ENCODE peak calls at places on chromosome 1, in five cellular contexts. Q is neuronal stem cell, Z is IMR-90, G is H1, R is trophoblast cell. H is an unnamed sample.

GRCh38 chr1:103496014-103496635 is 29.4 kb upstream of the RNPC3 start:
- DNase-seq in Z (peak; percentile 62), R (no peak), G (no peak), Q (no peak), H (no peak)

GRCh38 chr1:150535511-150536281 is 13.5 kb upstream of the ADAMTSL4 start:
- DNase-seq in Q (no peak), G (no peak), R (peak; percentile 99), Z (peak; percentile 60), H (peak; percentile 38)

GRCh38 chr1:44605904-44606615 is 68.2 kb downstream of the TMEM53 start:
- DNase-seq in G (no peak), Z (no peak), R (no peak), Q (no peak), H (no peak)

GRCh38 chr1:227894306-227894721 is 53.4 kb downstream of the WNT9A start:
- DNase-seq in G (peak; percentile 38), Z (no peak), R (no peak), Q (no peak), H (no peak)

GRCh38 chr1:241532864-241533263 is 686 bp downstream of the KMO start:
- DNase-seq in G (no peak), R (peak; percentile 9), Q (no peak), Z (no peak), H (no peak)

GRCh38 chr1:79859212-79859948 is 852.9 kb upstream of the ADGRL4 start:
- DNase-seq in G (no peak), Q (no peak), Z (peak; percentile 76), R (no peak), H (peak; percentile 54)

GRCh38 chr1:111976842-111977241 is 12.6 kb downstream of the KCND3 start:
- DNase-seq in R (no peak), Q (no peak), Z (no peak), G (no peak), H (no peak)

GRCh38 chr1:86846166-86846647 is 67.7 kb downstream of the SELENOF start:
- DNase-seq in Z (peak; percentile 91), R (peak; percentile 70), Q (no peak), G (no peak), H (peak; percentile 80)

GRCh38 chr1:209505044-209505443 is 78.5 kb upstream of the CAMK1G start:
- DNase-seq in Q (no peak), G (no peak), Z (peak; percentile 28), R (peak; percentile 69), H (peak; percentile 2)

GRCh38 chr1:153527023-153527724 is 8.6 kb downstream of the S100A6 start:
- DNase-seq in R (peak; percentile 73), G (no peak), Z (peak; percentile 66), Q (no peak), H (no peak)

GRCh38 chr1:9437931-9438330 is 101.3 kb upstream of the SLC25A33 start:
- DNase-seq in Z (peak; percentile 53), R (no peak), G (no peak), Q (no peak), H (peak; percentile 82)

GRCh38 chr1:180720753-180721152 is 88.9 kb downstream of the XPR1 start:
- DNase-seq in Q (no peak), R (peak; percentile 20), Z (peak; percentile 13), G (no peak), H (no peak)

GRCh38 chr1:97137862-97138514 is 416.4 kb downstream of the PTBP2 start:
- DNase-seq in G (no peak), Z (peak; percentile 78), Q (peak; percentile 20), R (peak; percentile 40), H (peak; percentile 73)

GRCh38 chr1:192826791-192827477 is 18.1 kb downstream of the RGS2 start:
- DNase-seq in Q (no peak), R (peak; percentile 92), Z (no peak), G (no peak), H (peak; percentile 27)

GRCh38 chr1:82485591-82486369 is 685.0 kb downstream of the ADGRL2 start:
- DNase-seq in G (peak; percentile 48), Q (peak; percentile 63), R (peak; percentile 27), Z (no peak), H (peak; percentile 18)

GRCh38 chr1:225897595-225898514 is 8.9 kb upstream of the LEFTY1 start:
- DNase-seq in R (no peak), Q (no peak), G (no peak), Z (no peak), H (no peak)

GRCh38 chr1:8263806-8264205 is 54.1 kb upstream of the SLC45A1 start:
- DNase-seq in R (peak; percentile 33), Q (no peak), G (no peak), Z (no peak), H (no peak)

GRCh38 chr1:154290921-154291320 is 18.5 kb downstream of the HAX1 start:
- DNase-seq in Z (no peak), G (no peak), R (no peak), Q (no peak), H (no peak)

GRCh38 chr1:206808615-206809014 is 36.3 kb upstream of the IL10 start:
- DNase-seq in Z (peak; percentile 57), G (no peak), R (peak; percentile 53), Q (no peak), H (peak; percentile 64)

GRCh38 chr1:244837597-244838258 is 2.3 kb downstream of the COX20 start:
- DNase-seq in G (no peak), Q (no peak), Z (no peak), R (no peak), H (no peak)

GRCh38 chr1:244840219-244840794 is 4.8 kb downstream of the COX20 start:
- DNase-seq in Q (no peak), G (no peak), R (peak; percentile 28), Z (peak; percentile 8), H (no peak)

GRCh38 chr1:244836598-244836997 is 1.1 kb downstream of the COX20 start:
- DNase-seq in R (no peak), Q (no peak), G (no peak), Z (peak; percentile 25), H (no peak)

GRCh38 chr1:244841274-244841927 is 5.9 kb downstream of the COX20 start:
- DNase-seq in Q (no peak), Z (no peak), G (no peak), R (no peak), H (no peak)

GRCh38 chr1:244839656-244840055 is 4.2 kb downstream of the COX20 start:
- DNase-seq in Q (no peak), R (no peak), G (no peak), Z (peak; percentile 17), H (no peak)
- H3K4me3 ChIP-seq in Q (no peak overlapping the region), R (no peak overlapping the region), G (no peak overlapping the region), Z (no peak overlapping the region), H (no peak overlapping the region)

DNA sequence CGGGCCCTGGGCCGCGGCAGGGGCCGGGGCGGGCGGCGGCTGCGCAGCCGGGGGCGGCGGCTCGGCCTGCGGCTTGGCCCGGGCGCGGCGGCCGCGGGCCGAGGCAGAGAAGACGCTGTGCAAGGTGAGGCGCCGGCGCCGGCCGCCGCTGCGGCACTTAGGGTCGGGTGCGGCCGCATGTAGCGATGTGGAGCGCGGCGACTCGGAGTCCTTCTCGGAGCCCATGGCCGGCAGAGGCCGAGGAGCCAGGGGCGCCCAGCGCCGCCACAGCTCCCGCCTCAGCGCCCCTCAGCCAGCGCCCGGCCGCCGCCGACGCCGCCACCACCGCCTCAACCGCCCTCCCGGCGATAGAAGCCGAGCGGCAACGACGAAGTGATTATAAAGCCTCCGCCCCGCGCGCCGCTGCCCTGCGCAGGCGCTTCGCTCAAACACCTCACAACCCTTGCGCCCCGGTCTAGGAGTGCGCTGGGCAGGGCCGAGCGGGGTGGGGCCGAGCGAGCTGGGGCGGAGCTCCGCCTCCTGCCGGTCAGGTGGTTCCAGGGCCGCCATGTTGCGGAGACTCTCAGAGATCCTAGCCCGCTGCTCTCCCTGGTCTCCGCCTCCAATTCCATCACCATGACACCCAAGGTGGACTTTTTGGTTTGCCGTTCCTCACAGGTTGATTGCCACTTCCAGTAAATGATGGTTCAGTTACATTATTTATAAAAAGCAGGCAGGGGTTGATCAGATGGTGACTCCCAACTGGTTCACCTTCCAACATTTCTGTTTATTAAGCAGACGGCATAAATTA is at the start of gene RNF19B:
- DNase-seq in Q (peak; percentile 90), R (peak; percentile 97), Z (peak; percentile 89), G (peak; percentile 96), H (peak; percentile 91)
- H3K14ac ChIP-seq in Q (peak within 1 kb of the TSS; percentile 82), R (peak within 1 kb of the TSS; percentile 65), Z (peak within 1 kb of the TSS; percentile 91), G (no peak within 1 kb of the TSS), H (peak within 1 kb of the TSS; percentile 100)

GRCh38 chr1:214569357-214570004 is 18.1 kb upstream of the PTPN14 start:
- DNase-seq in Q (no peak), G (no peak), Z (peak; percentile 82), R (no peak), H (peak; percentile 36)

GRCh38 chr1:214570442-214570841 is 19.0 kb upstream of the PTPN14 start:
- DNase-seq in Z (peak; percentile 90), G (no peak), R (peak; percentile 60), Q (no peak), H (peak; percentile 77)

GRCh38 chr1:214571281-214571680 is 19.9 kb upstream of the PTPN14 start:
- DNase-seq in Z (no peak), G (no peak), Q (no peak), R (no peak), H (no peak)

GRCh38 chr1:214574598-214575411 is 23.4 kb upstream of the PTPN14 start:
- DNase-seq in Z (no peak), Q (no peak), G (no peak), R (peak; percentile 95), H (no peak)

DNA sequence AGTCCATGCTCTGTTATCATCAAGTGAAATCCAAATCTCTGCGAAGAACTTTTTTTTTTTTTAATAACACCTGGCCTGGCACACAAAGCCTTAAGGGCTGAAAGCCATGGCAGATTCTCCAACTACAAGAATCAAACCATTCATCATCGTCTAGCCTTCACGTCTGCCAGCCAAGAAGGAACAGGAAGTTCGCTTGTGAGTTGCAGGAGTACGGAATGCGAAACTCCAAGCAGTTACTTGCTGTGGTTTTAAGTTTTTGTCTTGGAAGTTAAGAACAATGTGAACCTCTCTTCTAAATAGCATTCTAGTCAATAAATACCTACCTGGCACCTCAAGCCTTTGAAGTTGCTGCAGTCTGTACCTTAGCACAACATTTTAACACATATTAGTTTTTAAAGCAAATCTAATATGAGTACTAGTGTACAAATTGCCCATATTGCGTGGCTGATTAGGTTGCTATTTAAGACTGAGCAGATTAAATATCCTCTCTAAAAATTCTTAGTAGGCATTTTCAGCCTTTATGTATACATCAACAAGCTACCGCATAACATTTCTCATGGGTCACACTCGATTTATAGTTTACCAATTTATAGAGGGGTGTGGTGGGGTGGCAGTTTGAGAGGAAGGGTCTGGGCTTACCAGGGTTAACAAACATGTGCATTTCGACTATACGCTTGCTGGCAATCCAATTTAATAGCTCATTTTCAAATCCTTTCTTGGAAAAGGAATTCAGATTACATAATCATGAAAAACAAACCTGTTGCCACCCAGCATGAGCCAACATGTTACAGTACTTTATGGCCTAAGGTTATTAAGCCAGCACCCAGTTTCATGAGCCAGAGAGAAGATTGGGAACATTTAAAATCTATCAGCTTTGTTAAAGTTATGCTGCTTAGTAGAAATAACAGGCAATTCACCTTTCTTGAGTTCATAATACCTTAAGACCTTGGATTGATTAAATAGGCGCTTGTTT is 22.3 kb upstream of the PTPN14 start:
- DNase-seq in G (no peak), Z (no peak), R (peak; percentile 82), Q (no peak), H (no peak)
- H3K4me3 ChIP-seq in G (no peak overlapping the region), Z (no peak overlapping the region), R (no peak overlapping the region), Q (no peak overlapping the region), H (no peak overlapping the region)

GRCh38 chr1:201454568-201454967 is 14.4 kb downstream of the PHLDA3 start:
- DNase-seq in G (no peak), Q (no peak), R (no peak), Z (no peak), H (no peak)

GRCh38 chr1:201447911-201448871 is 20.8 kb downstream of the PHLDA3 start:
- DNase-seq in R (peak; percentile 72), Z (peak; percentile 70), G (peak; percentile 84), Q (peak; percentile 69), H (peak; percentile 72)

GRCh38 chr1:201452881-201453280 is 16.1 kb downstream of the PHLDA3 start:
- DNase-seq in R (no peak), Z (no peak), G (no peak), Q (no peak), H (no peak)

GRCh38 chr1:201448981-201449380 is 20.0 kb downstream of the PHLDA3 start:
- DNase-seq in R (no peak), G (no peak), Z (no peak), Q (no peak), H (no peak)

GRCh38 chr1:201450721-201451291 is 18.2 kb downstream of the PHLDA3 start:
- DNase-seq in R (no peak), G (no peak), Z (peak; percentile 89), Q (no peak), H (peak; percentile 84)
- H3K14ac ChIP-seq in R (peak overlapping the region; percentile 16), G (no peak overlapping the region), Z (peak overlapping the region; percentile 92), Q (no peak overlapping the region), H (peak overlapping the region; percentile 13)